ENCODE peak calls at places on chromosomes 6 and 20, in eight cellular contexts. R is HAP-1; Z is WTC11; T is mucosa of gallbladder; X is astrocyte of the spinal cord; V is AG09319; G is activated CD8-positive, alpha-beta memory T cell treated with anti-CD3 and anti-CD28 coated beads, Interleukin-2, amount 50 U/mL, for 4 hours; J is NCI-H774. D is an unnamed sample.

GRCh38 chr6:90953405-90954161 is 366.7 kb upstream of the MAP3K7 start:
- DNase-seq in R (no peak), Z (no peak), T (no peak), X (no peak), V (no peak), G (no peak), J (no peak), D (no peak)

GRCh38 chr20:62209850-62210495 is 10.1 kb downstream of the HRH3 start:
- DNase-seq in R (no peak), Z (no peak), T (no peak), X (no peak), V (no peak), G (no peak), J (no peak), D (no peak)

GRCh38 chr20:57622579-57623381 is 2.6 kb upstream of the ZBP1 start:
- DNase-seq in R (no peak), Z (peak; percentile 85), T (peak; percentile 56), X (peak; percentile 71), V (no peak), G (peak; percentile 68), J (no peak), D (no peak)

GRCh38 chr6:24856246-24856599 is 57.5 kb upstream of the ARMH2 start:
- DNase-seq in R (no peak), Z (no peak), T (no peak), X (no peak), V (no peak), G (no peak), J (no peak), D (no peak)

GRCh38 chr6:134176283-134176975 is 124.0 kb upstream of the SLC2A12 start:
- DNase-seq in R (no peak), Z (peak; percentile 60), T (peak; percentile 28), X (peak; percentile 65), V (no peak), G (no peak), J (no peak), D (no peak)

GRCh38 chr6:14110001-14110818 is 7.4 kb upstream of the CD83 start:
- DNase-seq in R (no peak), Z (no peak), T (no peak), X (no peak), V (no peak), G (no peak), J (no peak), D (no peak)

GRCh38 chr20:59042796-59043621 is 423 bp upstream of the PRELID3B start:
- DNase-seq in R (peak; percentile 80), Z (peak; percentile 91), T (peak; percentile 93), X (peak; percentile 90), V (peak; percentile 80), G (peak; percentile 94), J (peak; percentile 93), D (peak; percentile 83)

GRCh38 chr20:57609086-57609841 is 11.0 kb downstream of the ZBP1 start:
- DNase-seq in R (no peak), Z (no peak), T (no peak), X (no peak), V (no peak), G (no peak), J (no peak), D (no peak)

GRCh38 chr20:53329781-53330180 is 263.9 kb downstream of the ZNF217 start:
- DNase-seq in R (no peak), Z (no peak), T (no peak), X (no peak), V (no peak), G (no peak), J (no peak), D (no peak)

GRCh38 chr6:44219053-44219814 is 2.5 kb downstream of the MYMX start:
- DNase-seq in R (peak; percentile 74), Z (peak; percentile 94), T (peak; percentile 79), X (peak; percentile 56), V (no peak), G (no peak), J (peak; percentile 82), D (no peak)

GRCh38 chr20:25521382-25521781 is 63.9 kb downstream of the NINL start:
- DNase-seq in R (no peak), Z (no peak), T (no peak), X (no peak), V (no peak), G (no peak), J (no peak), D (no peak)

GRCh38 chr6:129774697-129775447 is 64.9 kb upstream of the ARHGAP18 start:
- DNase-seq in R (peak; percentile 79), Z (peak; percentile 86), T (peak; percentile 70), X (peak; percentile 84), V (peak; percentile 59), G (peak; percentile 32), J (peak; percentile 74), D (peak; percentile 73)

GRCh38 chr6:56771189-56771588 is 128.5 kb upstream of the DST start:
- DNase-seq in R (no peak), Z (no peak), T (no peak), X (no peak), V (no peak), G (no peak), J (no peak), D (no peak)

GRCh38 chr6:145544514-145544913 is 190.8 kb downstream of the EPM2A start:
- DNase-seq in R (no peak), Z (no peak), T (no peak), X (no peak), V (no peak), G (no peak), J (no peak), D (no peak)

GRCh38 chr20:50142812-50143211 is 10.7 kb downstream of the PEDS1 start:
- DNase-seq in R (no peak), Z (peak; percentile 73), T (no peak), X (no peak), V (no peak), G (no peak), J (peak; percentile 90), D (no peak)

GRCh38 chr6:109523478-109523877 is 40.5 kb upstream of the ZBTB24 start:
- DNase-seq in R (no peak), Z (no peak), T (no peak), X (peak; percentile 68), V (peak; percentile 22), G (no peak), J (no peak), D (peak; percentile 35)

GRCh38 chr6:30847971-30848441 is 36.3 kb upstream of the DDR1 start:
- DNase-seq in R (peak; percentile 16), Z (peak; percentile 35), T (no peak), X (no peak), V (no peak), G (no peak), J (no peak), D (no peak)

GRCh38 chr6:157877149-157877548 is 54.1 kb downstream of the SNX9 start:
- DNase-seq in R (no peak), Z (no peak), T (no peak), X (no peak), V (no peak), G (no peak), J (no peak), D (no peak)

GRCh38 chr6:154865291-154865690 is 129.8 kb upstream of the TIAM2 start:
- DNase-seq in R (no peak), Z (no peak), T (no peak), X (peak; percentile 48), V (no peak), G (no peak), J (no peak), D (no peak)

GRCh38 chr6:97947841-97948240 is 664.8 kb upstream of the MMS22L start:
- DNase-seq in R (peak; percentile 3), Z (no peak), T (peak; percentile 86), X (peak; percentile 87), V (no peak), G (no peak), J (no peak), D (no peak)